ENCODE peak calls at places on chromosomes 5 and 9, in ten cellular contexts. O is neural crest cell, V is stomach, N is IMR-90, C is PC-3, A is left ventricle myocardium inferior, M is GM10248, X is mesothelial cell of epicardium, U is cardiac muscle cell, Y is GM12865. L is an unnamed sample.

GRCh38 chr5:58542709-58543108 is 40.2 kb upstream of the RAB3C start:
- DNase-seq in O (no peak), V (no peak), N (no peak), C (no peak), A (no peak), M (no peak), X (no peak), U (no peak), Y (no peak), L (no peak)

GRCh38 chr5:141303756-141304155 is at the start of gene SLC25A2:
- DNase-seq in O (no peak), V (no peak), N (no peak), C (no peak), A (no peak), M (no peak), X (no peak), U (no peak), Y (no peak), L (no peak)

GRCh38 chr5:147431586-147431985 is 78.3 kb downstream of the DPYSL3 start:
- DNase-seq in O (no peak), V (no peak), N (no peak), C (no peak), A (no peak), M (no peak), X (no peak), U (no peak), Y (no peak), L (no peak)

GRCh38 chr9:133891741-133892140 is 100.4 kb downstream of the VAV2 start:
- DNase-seq in O (no peak), V (no peak), N (no peak), C (no peak), A (no peak), M (no peak), X (no peak), U (no peak), Y (no peak), L (no peak)

GRCh38 chr9:137812356-137813023 is 65.1 kb upstream of the CACNA1B start:
- DNase-seq in O (no peak), V (no peak), N (no peak), C (no peak), A (no peak), M (no peak), X (no peak), U (no peak), Y (no peak), L (no peak)

GRCh38 chr9:94082956-94083355 is 1.3 kb upstream of the PTPDC1 start:
- DNase-seq in O (no peak), V (no peak), N (peak; percentile 18), C (no peak), A (no peak), M (no peak), X (no peak), U (peak; percentile 71), Y (no peak), L (no peak)

GRCh38 chr5:141879941-141880738 is 1.9 kb upstream of the PCDH1 start:
- DNase-seq in O (no peak), V (no peak), N (no peak), C (no peak), A (no peak), M (no peak), X (no peak), U (no peak), Y (no peak), L (no peak)

GRCh38 chr5:113404269-113404668 is 30.5 kb downstream of the TSSK1B start:
- DNase-seq in O (no peak), V (no peak), N (no peak), C (no peak), A (no peak), M (no peak), X (no peak), U (no peak), Y (no peak), L (no peak)

GRCh38 chr9:95511232-95511951 is 5.4 kb downstream of the PTCH1 start:
- DNase-seq in O (peak; percentile 72), V (peak; percentile 50), N (peak; percentile 70), C (peak; percentile 56), A (no peak), M (no peak), X (peak; percentile 64), U (peak; percentile 82), Y (peak; percentile 50), L (no peak)

GRCh38 chr9:137499858-137500661 is 40.9 kb upstream of the NSMF start:
- DNase-seq in O (no peak), V (no peak), N (no peak), C (no peak), A (no peak), M (no peak), X (no peak), U (no peak), Y (no peak), L (no peak)

GRCh38 chr9:103755441-103755840 is 338.7 kb upstream of the SMC2 start:
- DNase-seq in O (no peak), V (no peak), N (no peak), C (no peak), A (no peak), M (no peak), X (no peak), U (no peak), Y (no peak), L (no peak)

GRCh38 chr5:179542170-179542569 is 8.2 kb upstream of the RUFY1 start:
- DNase-seq in O (no peak), V (no peak), N (no peak), C (no peak), A (no peak), M (no peak), X (no peak), U (no peak), Y (no peak), L (no peak)

GRCh38 chr5:150217041-150217440 is 27.2 kb downstream of the SLC6A7 start:
- DNase-seq in O (no peak), V (no peak), N (no peak), C (no peak), A (no peak), M (no peak), X (no peak), U (no peak), Y (no peak), L (no peak)

GRCh38 chr9:107932601-107933000 is 443.0 kb upstream of the KLF4 start:
- DNase-seq in O (no peak), V (no peak), N (peak; percentile 13), C (no peak), A (no peak), M (no peak), X (no peak), U (peak; percentile 14), Y (no peak), L (no peak)

DNA sequence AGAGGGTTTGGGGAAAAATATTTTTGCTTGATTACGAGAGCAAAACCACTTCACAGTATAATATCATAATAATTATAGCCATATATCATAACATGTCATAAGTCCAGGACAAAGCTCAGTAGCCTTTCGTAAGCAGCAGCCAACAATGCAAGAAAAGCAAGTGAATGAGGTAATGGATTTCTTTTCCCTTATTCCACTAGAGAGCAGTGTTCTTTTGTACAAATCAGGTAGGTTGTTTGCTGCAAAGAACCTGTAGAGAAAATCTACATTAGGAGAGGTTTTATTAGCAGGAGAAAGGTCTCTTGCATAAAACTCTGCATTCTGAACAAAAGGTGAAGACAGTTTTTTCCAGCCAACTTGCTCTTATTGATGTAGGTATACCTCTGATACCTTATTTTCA is 1033.4 kb downstream of the TLE4 start:
- DNase-seq in O (no peak), V (no peak), N (peak; percentile 66), C (peak; percentile 49), A (no peak), M (no peak), X (no peak), U (peak; percentile 62), Y (no peak), L (no peak)
- TF ChIP-seq CTCF in O (peak; percentile 65), V (no peak), N (peak; percentile 53), C (peak; percentile 53), A (peak; percentile 36), M (no peak), X (no peak), U (peak; percentile 54), Y (no peak), L (peak; percentile 48)

GRCh38 chr5:167570431-167570830 is 721.0 kb upstream of the WWC1 start:
- DNase-seq in O (no peak), V (no peak), N (no peak), C (no peak), A (no peak), M (no peak), X (no peak), U (no peak), Y (no peak), L (no peak)

GRCh38 chr5:167561796-167562195 is 729.6 kb upstream of the WWC1 start:
- DNase-seq in O (no peak), V (no peak), N (no peak), C (no peak), A (no peak), M (no peak), X (no peak), U (no peak), Y (no peak), L (no peak)

DNA sequence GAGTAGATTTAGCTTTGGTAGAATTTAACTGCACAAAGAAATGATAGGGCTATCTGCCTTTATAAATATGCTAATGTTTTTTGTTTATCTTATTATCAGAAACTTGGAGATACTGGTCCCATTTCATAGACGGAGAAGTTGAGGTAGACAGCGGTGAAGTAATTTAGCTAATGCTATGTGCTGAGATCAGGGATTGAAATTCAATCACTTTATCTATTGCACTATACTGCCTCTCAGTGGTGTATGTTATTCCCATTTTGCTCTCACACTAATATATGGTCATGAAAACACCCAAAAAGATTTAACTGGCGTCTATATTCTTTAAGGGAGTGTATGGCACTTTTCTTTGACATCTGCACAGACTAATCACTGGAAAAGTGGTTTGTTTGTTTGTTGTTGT is 725.9 kb upstream of the WWC1 start:
- DNase-seq in O (no peak), V (no peak), N (peak; percentile 20), C (peak; percentile 24), A (no peak), M (no peak), X (no peak), U (peak; percentile 45), Y (no peak), L (no peak)
- TF ChIP-seq CTCF in O (peak; percentile 61), V (no peak), N (peak; percentile 49), C (peak; percentile 49), A (peak; percentile 25), M (peak; percentile 16), X (no peak), U (peak; percentile 40), Y (peak; percentile 13), L (peak; percentile 17)

DNA sequence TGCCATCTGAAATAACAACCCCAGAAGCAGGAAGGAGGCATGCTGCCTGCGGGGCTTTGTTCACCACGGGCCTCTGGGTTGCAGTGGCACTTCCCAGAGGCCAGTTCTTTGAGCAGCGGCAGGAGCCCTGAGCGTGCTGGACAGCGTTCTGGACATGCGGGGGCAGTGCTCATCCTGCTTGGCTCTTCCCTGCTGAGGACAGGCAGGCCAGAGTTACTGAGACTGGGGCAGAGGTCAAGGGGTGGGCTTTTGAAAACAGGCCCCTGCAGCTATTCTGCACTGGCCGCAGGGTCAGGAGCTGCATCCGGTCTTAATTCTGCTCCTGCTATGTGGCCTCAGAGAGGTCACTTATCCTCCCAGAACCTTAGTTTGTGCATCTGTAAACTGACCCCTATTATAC is 258.6 kb downstream of the FSTL4 start:
- DNase-seq in O (peak; percentile 58), V (no peak), N (no peak), C (no peak), A (no peak), M (no peak), X (no peak), U (peak; percentile 13), Y (no peak), L (no peak)
- TF ChIP-seq CTCF in O (no peak), V (no peak), N (no peak), C (no peak), A (no peak), M (no peak), X (no peak), U (no peak), Y (no peak), L (no peak)

GRCh38 chr9:87035868-87036267 is 88.6 kb upstream of the GAS1 start:
- DNase-seq in O (no peak), V (no peak), N (no peak), C (no peak), A (no peak), M (no peak), X (no peak), U (no peak), Y (no peak), L (no peak)
- TF ChIP-seq CTCF in O (no peak), V (no peak), N (no peak), C (no peak), A (no peak), M (no peak), X (no peak), U (no peak), Y (no peak), L (no peak)

L was measured in AG04449.